ENCODE peak calls at places on chromosomes 16 and 17, in five cellular contexts. X is right lobe of liver, C is neural progenitor cell, Q is foreskin fibroblast, E is epithelial cell of proximal tubule. M is an unnamed sample.

GRCh38 chr17:78241277-78242023 is 10.0 kb downstream of the TMEM235 start:
- DNase-seq in X (no peak), C (no peak), Q (peak; percentile 19), E (no peak), M (peak; percentile 67)

GRCh38 chr17:17098426-17099035 is 56.3 kb downstream of the MPRIP start:
- DNase-seq in X (no peak), C (no peak), Q (no peak), E (no peak), M (peak; percentile 49)

GRCh38 chr16:14502932-14503741 is 126.9 kb downstream of the PARN start:
- DNase-seq in X (no peak), C (no peak), Q (no peak), E (no peak), M (peak; percentile 83)

GRCh38 chr17:15954222-15954621 is 9.3 kb downstream of the ADORA2B start:
- DNase-seq in X (no peak), C (no peak), Q (peak; percentile 97), E (peak; percentile 84), M (peak; percentile 73)

GRCh38 chr17:76341301-76341700 is 12.4 kb downstream of the PRPSAP1 start:
- DNase-seq in X (no peak), C (no peak), Q (no peak), E (no peak), M (no peak)

GRCh38 chr17:58305626-58306025 is 23.0 kb downstream of the TSPOAP1 start:
- DNase-seq in X (no peak), C (no peak), Q (no peak), E (no peak), M (no peak)

GRCh38 chr17:61200349-61200735 is 199.3 kb upstream of the TBX2 start:
- DNase-seq in X (no peak), C (no peak), Q (no peak), E (no peak), M (peak; percentile 58)

GRCh38 chr17:3739422-3740124 is 15.9 kb downstream of the HASPIN start:
- DNase-seq in X (no peak), C (peak; percentile 37), Q (no peak), E (no peak), M (no peak)

GRCh38 chr16:6932871-6933390 is 399.7 kb upstream of the RBFOX1 start:
- DNase-seq in X (no peak), C (no peak), Q (no peak), E (no peak), M (no peak)

GRCh38 chr16:35196313-35196712 is 1736.9 kb downstream of the TP53TG3F start:
- DNase-seq in X (no peak), C (no peak), Q (no peak), E (no peak), M (no peak)

GRCh38 chr17:42111901-42112551 is 488 bp downstream of the DHX58 start:
- DNase-seq in X (peak; percentile 56), C (no peak), Q (peak; percentile 45), E (no peak), M (peak; percentile 56)

GRCh38 chr16:46857261-46857962 is 26.4 kb upstream of the C16orf87 start:
- DNase-seq in X (no peak), C (peak; percentile 8), Q (peak; percentile 73), E (peak; percentile 57), M (peak; percentile 62)

GRCh38 chr17:30344283-30345088 is 10.6 kb upstream of the TMIGD1 start:
- DNase-seq in X (peak; percentile 85), C (no peak), Q (peak; percentile 43), E (peak; percentile 82), M (peak; percentile 87)

GRCh38 chr16:27642753-27643152 is 92.8 kb downstream of the KATNIP start:
- DNase-seq in X (no peak), C (peak; percentile 51), Q (no peak), E (no peak), M (peak; percentile 61)

GRCh38 chr16:67528222-67528869 is at the start of gene RIPOR1:
- DNase-seq in X (peak; percentile 83), C (peak; percentile 80), Q (no peak), E (no peak), M (no peak)

GRCh38 chr16:53449816-53450517 is 15.7 kb downstream of the RBL2 start:
- DNase-seq in X (no peak), C (no peak), Q (no peak), E (no peak), M (no peak)

GRCh38 chr17:81513669-81514484 is 1.3 kb upstream of the ACTG1 start:
- DNase-seq in X (peak; percentile 66), C (peak; percentile 85), Q (peak; percentile 74), E (no peak), M (peak; percentile 82)

GRCh38 chr17:9298776-9299295 is 276.8 kb downstream of the STX8 start:
- DNase-seq in X (no peak), C (no peak), Q (no peak), E (no peak), M (no peak)
- TF ChIP-seq CTCF in X (no peak), C (no peak), Q (no peak), E (no peak), M (no peak)

GRCh38 chr17:7295230-7296180 is 1.1 kb upstream of the YBX2 start:
- DNase-seq in X (no peak), C (peak; percentile 49), Q (no peak), E (no peak), M (no peak)
- H3K4me3 ChIP-seq in X (no peak overlapping the region), C (peak overlapping the region; percentile 45), Q (no peak overlapping the region), E (peak overlapping the region; percentile 40), M (no peak overlapping the region)

GRCh38 chr17:74351552-74352210 is 10.0 kb downstream of the BTBD17 start:
- DNase-seq in X (no peak), C (peak; percentile 87), Q (no peak), E (no peak), M (no peak)
- TF ChIP-seq CTCF in X (no peak), C (peak; percentile 53), Q (no peak), E (no peak), M (no peak)

DNA sequence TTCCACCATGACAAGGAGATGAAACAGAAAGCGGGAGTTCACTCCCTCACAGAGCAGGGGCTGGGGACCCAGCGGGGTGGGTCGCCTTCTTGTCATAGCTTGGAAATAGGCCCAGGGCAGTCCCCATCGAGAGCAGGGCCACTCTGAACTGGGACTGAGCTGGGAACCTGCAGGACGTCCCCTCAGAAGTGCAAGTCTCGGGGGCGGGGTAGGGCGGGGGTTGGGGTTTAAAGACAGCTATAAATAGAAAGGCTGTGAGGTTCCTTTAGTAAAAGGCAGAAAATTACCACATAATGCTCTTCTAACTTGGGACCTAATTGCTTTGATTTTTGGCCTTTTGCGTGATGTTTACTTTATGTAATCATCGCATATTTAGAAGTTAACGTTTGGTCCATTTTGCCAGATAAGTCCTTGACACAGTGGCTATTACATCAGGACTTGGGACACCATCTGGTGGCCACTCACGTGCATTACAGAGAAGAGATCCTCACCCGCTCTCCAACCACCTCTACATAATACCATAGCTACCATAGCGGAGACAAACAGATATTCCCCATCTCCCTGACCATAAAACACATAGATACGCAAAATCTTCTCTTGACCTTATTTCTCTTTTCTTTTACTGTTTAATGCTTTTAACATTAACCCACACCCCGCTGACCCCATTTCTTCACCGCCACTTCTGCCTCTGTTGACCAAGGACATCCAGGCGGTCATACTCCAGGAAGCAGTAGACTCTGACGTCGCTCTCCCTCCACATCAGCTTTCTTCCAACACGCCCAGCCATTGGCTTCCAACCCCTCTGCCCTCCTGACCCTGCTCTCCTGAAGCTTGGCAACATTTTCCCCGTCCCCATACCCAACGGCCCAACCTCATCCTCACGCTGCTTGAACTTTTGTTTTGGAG is 27.5 kb upstream of the PIK3R6 start:
- DNase-seq in X (peak; percentile 40), C (peak; percentile 75), Q (peak; percentile 50), E (peak; percentile 6), M (peak; percentile 85)
- H3K4me3 ChIP-seq in X (no peak overlapping the region), C (peak overlapping the region; percentile 19), Q (peak overlapping the region; percentile 24), E (no peak overlapping the region), M (peak overlapping the region; percentile 19)

DNA sequence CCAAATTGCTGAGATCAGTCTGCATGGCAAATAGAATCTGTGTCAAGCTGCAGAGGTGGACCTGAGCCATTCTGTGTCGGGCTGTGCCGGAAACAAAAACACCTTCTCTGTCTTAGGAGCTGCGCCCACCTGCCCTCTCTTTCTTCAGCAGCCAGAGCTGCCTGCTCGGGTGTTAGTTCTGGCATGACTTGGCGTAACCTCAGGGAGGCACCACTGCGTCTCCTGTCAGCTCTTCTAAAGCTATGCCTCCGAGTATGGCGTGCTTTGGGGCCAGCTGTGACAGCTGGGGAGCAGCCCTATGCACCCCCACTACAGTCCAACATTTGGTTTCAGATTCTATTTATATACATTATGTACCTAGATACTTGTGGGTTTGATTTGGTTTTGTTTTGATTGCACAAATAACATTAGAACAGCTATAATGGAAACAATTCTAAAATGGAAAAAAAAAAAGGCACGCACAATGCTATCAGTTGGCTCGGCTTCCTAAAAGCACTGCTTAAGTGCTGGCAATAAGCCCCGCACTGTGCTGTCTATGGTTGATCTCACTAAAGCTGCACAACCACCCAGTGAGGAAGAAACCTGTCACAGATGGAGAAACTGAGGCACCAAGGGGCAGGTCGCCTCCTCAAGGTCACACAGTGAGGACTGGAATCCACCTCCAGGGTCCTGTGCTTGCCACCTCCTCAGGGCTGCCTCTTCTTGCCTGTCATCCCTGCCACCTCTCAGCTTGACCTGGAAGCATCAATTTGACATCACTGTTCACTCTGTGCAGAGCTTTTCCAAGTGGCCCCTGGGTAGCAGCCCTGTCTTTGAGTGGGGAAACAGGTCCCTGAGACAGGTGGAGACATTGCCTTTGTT is 18.7 kb upstream of the ADGRG1 start:
- DNase-seq in X (no peak), C (no peak), Q (no peak), E (no peak), M (peak; percentile 29)
- TF ChIP-seq CTCF in X (no peak), C (peak; percentile 9), Q (no peak), E (no peak), M (peak; percentile 28)

GRCh38 chr17:63698381-63698885 is 1.5 kb downstream of the LIMD2 start:
- DNase-seq in X (peak; percentile 62), C (no peak), Q (no peak), E (no peak), M (no peak)
- H3K4me3 ChIP-seq in X (peak overlapping the region; percentile 54), C (peak overlapping the region; percentile 85), Q (peak overlapping the region; percentile 48), E (peak overlapping the region; percentile 60), M (peak overlapping the region; percentile 61)

GRCh38 chr16:88688013-88688778 is 1.9 kb upstream of the SNAI3 start:
- DNase-seq in X (no peak), C (peak; percentile 47), Q (no peak), E (no peak), M (no peak)

GRCh38 chr16:88686439-88687253 is at the start of gene SNAI3:
- DNase-seq in X (peak; percentile 92), C (peak; percentile 95), Q (peak; percentile 34), E (no peak), M (peak; percentile 51)

GRCh38 chr16:88686062-88686438 is 257 bp downstream of the SNAI3 start:
- DNase-seq in X (no peak), C (no peak), Q (no peak), E (no peak), M (no peak)

GRCh38 chr16:88687254-88687576 is 908 bp upstream of the SNAI3 start:
- DNase-seq in X (no peak), C (no peak), Q (no peak), E (no peak), M (no peak)

DNA sequence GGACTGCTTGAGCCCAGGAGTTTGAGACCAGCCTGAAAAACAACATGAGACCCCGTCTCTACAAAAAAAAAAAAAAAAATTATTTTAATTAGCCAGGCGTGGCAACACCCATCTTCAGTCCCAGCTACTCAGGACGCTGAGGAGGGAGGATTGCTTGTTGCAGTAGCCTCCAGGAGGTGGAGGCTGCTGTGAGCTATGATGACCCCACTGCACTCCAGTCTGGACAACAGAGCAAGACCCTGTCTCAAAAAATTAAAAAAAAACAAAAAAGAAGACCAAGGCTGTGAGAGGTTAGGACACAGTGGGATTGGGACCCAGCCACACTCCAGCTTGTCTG is 1.3 kb upstream of the SNAI3 start:
- DNase-seq in X (no peak), C (no peak), Q (no peak), E (no peak), M (no peak)
- TF ChIP-seq CTCF in X (no peak), C (no peak), Q (no peak), E (no peak), M (no peak)

M was measured in choroid plexus epithelial cell.